ENCODE peak calls at places on chromosome 22, in five cellular contexts. I is A549, Q is endothelial cell of umbilical vein, M is HepG2, P is K562. L is an unnamed sample.

GRCh38 chr22:49937758-49938564 is 19.5 kb downstream of the CRELD2 start:
- DNase-seq in I (no peak), Q (peak; percentile 89), M (peak; percentile 76), P (no peak), L (no peak)

GRCh38 chr22:12601870-12602779 is 2925.9 kb upstream of the OR11H1 start:
- DNase-seq in I (no peak), Q (no peak), M (peak; percentile 61), P (peak; percentile 80), L (no peak)

GRCh38 chr22:28207281-28208030 is 288.4 kb upstream of the PITPNB start:
- DNase-seq in I (no peak), Q (peak; percentile 50), M (no peak), P (no peak), L (no peak)

GRCh38 chr22:40326905-40327735 is 19.2 kb upstream of the ADSL start:
- DNase-seq in I (no peak), Q (peak; percentile 75), M (no peak), P (no peak), L (no peak)

GRCh38 chr22:21680830-21681565 is 15.2 kb downstream of the PPIL2 start:
- DNase-seq in I (no peak), Q (no peak), M (no peak), P (peak; percentile 58), L (no peak)

GRCh38 chr22:48167238-48167637 is 1404.8 kb downstream of the TBC1D22A start:
- DNase-seq in I (no peak), Q (no peak), M (no peak), P (peak; percentile 17), L (peak; percentile 20)

GRCh38 chr22:32531955-32532818 is 57.6 kb downstream of the FBXO7 start:
- DNase-seq in I (no peak), Q (peak; percentile 8), M (peak; percentile 87), P (peak; percentile 77), L (peak; percentile 52)

GRCh38 chr22:48824673-48825651 is 1002.7 kb downstream of the BRD1 start:
- DNase-seq in I (no peak), Q (no peak), M (no peak), P (no peak), L (no peak)

GRCh38 chr22:21865041-21865440 is 2.4 kb downstream of the MAPK1 start:
- DNase-seq in I (no peak), Q (peak; percentile 67), M (no peak), P (no peak), L (peak; percentile 22)

GRCh38 chr22:48154169-48154942 is 1391.9 kb downstream of the TBC1D22A start:
- DNase-seq in I (no peak), Q (no peak), M (no peak), P (no peak), L (no peak)

GRCh38 chr22:29308791-29309262 is 2.4 kb downstream of the GAS2L1 start:
- DNase-seq in I (no peak), Q (peak; percentile 49), M (no peak), P (no peak), L (peak; percentile 88)

GRCh38 chr22:32847067-32847491 is 45.6 kb downstream of the TIMP3 start:
- DNase-seq in I (no peak), Q (no peak), M (no peak), P (no peak), L (no peak)

GRCh38 chr22:29073618-29074275 is 912 bp downstream of the KREMEN1 start:
- DNase-seq in I (no peak), Q (no peak), M (peak; percentile 54), P (peak; percentile 43), L (peak; percentile 40)

GRCh38 chr22:50621491-50621880 is 6.5 kb downstream of the ARSA start:
- DNase-seq in I (no peak), Q (no peak), M (no peak), P (no peak), L (peak; percentile 73)

GRCh38 chr22:25120761-25121212 is 78.9 kb upstream of the CRYBB3 start:
- DNase-seq in I (peak; percentile 35), Q (peak; percentile 95), M (peak; percentile 28), P (no peak), L (no peak)

GRCh38 chr22:49647346-49648026 is 180.2 kb downstream of the BRD1 start:
- DNase-seq in I (no peak), Q (no peak), M (no peak), P (no peak), L (peak; percentile 24)

GRCh38 chr22:30556388-30556787 is 9.8 kb upstream of the SEC14L6 start:
- DNase-seq in I (peak; percentile 43), Q (no peak), M (no peak), P (no peak), L (no peak)

GRCh38 chr22:17199131-17199731 is 20.0 kb downstream of the ADA2 start:
- DNase-seq in I (no peak), Q (no peak), M (no peak), P (no peak), L (no peak)

GRCh38 chr22:32644252-32645100 is 157.0 kb upstream of the TIMP3 start:
- DNase-seq in I (no peak), Q (no peak), M (peak; percentile 98), P (no peak), L (no peak)

GRCh38 chr22:43136255-43136654 is 6.9 kb downstream of the MCAT start:
- DNase-seq in I (peak; percentile 25), Q (peak; percentile 56), M (peak; percentile 34), P (peak; percentile 35), L (peak; percentile 70)
- TF ChIP-seq MAX in I (no peak), Q (no peak), M (no peak), P (no peak), L (no peak)

GRCh38 chr22:41401781-41402648 is 20.3 kb downstream of the TEF start:
- DNase-seq in I (peak; percentile 43), Q (peak; percentile 21), M (peak; percentile 70), P (no peak), L (no peak)
- TF ChIP-seq MYC in I (no peak), Q (no peak), M (no peak), P (no peak), L (no peak)

GRCh38 chr22:26656896-26657851 is at the start of gene MIAT:
- DNase-seq in I (no peak), Q (no peak), M (no peak), P (peak; percentile 50), L (no peak)
- TF ChIP-seq MAX in I (no peak), Q (no peak), M (no peak), P (no peak), L (no peak)

DNA sequence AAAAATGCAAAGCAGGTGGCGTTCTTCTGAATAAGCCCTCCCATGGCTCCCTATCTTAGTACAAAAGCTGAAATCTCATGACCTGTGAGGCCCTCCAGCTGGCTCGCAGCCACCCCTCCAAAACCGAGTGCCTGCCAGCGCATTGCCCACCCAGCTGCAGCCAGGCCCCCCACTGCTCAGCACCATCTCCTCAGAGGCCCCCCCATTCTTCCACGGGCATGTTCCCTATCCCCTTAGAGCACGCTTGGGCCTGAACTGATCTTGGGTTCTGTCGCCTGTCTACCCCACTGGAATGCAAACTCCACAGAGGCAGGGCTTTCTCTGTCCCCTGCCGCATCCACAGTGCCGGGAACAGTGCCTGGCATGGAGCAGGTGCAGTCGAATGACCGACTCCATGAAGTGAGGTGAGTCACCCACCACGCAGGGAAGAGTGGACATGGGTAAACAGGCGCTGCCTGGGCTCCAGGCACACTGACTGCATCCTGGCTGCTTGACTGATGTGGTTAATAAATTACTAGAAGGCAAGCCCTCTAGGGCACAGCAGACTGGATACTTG is 11.3 kb upstream of the EFCAB6 start:
- DNase-seq in I (peak; percentile 68), Q (no peak), M (peak; percentile 61), P (no peak), L (no peak)
- TF ChIP-seq MYC in I (no peak), Q (no peak), M (no peak), P (no peak), L (no peak)

DNA sequence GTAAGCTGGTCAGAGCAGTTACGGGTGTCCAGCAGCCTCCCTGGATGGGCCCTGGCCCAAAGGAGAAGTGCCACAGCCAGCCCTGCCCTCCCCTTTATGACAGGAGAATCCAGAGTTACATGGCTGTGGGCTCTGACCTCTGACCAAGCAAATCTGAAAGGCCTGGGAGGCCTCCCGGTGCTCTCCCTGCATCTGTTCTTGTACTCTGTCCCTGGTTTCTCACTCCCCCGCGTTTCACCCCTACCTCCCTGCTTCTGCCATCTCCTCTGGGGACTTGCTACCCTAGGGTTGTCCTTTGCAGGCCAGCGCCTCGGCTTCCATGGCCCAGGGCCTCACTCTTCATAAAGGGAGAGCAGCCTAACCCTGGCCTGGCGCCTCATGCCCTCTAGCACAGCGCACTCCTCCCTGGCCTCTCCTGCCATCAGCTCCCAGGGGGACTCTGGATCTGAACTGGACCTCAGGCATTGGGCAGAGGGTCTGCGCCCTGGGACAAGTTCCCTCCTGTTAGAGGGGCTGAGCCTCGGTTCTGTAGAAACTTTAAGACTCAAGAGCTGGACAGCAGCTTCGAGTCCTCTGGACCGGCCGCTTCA is 10.7 kb downstream of the PICK1 start:
- DNase-seq in I (no peak), Q (no peak), M (no peak), P (no peak), L (peak; percentile 31)
- TF ChIP-seq MAX in I (no peak), Q (no peak), M (no peak), P (no peak), L (no peak)

GRCh38 chr22:20569059-20570058 is 61.9 kb downstream of the MED15 start:
- DNase-seq in I (peak; percentile 75), Q (no peak), M (no peak), P (no peak), L (no peak)
- TF ChIP-seq MYC in I (no peak), Q (no peak), M (no peak), P (no peak), L (no peak)

L was measured in NB4.